ENCODE peak calls at places on chromosome 1, in eight cellular contexts. X, N, E, R, G, S, Q and K are unnamed samples.

GRCh38 chr1:112445591-112445990 is 49.6 kb downstream of the CTTNBP2NL start:
- DNase-seq in G (no peak), N (no peak), Q (no peak), S (no peak), X (peak), R (no peak), E (no peak), K (no peak)

GRCh38 chr1:119101563-119101962 is 38.9 kb downstream of the WARS2 start:
- DNase-seq in G (no peak), R (no peak), S (no peak), Q (no peak), N (no peak), X (peak), E (no peak), K (peak)

GRCh38 chr1:103112535-103112934 is 4.2 kb upstream of the COL11A1 start:
- DNase-seq in S (no peak), N (no peak), E (no peak), G (no peak), R (no peak), X (no peak), Q (no peak), K (no peak)

GRCh38 chr1:167499106-167499505 is 19.2 kb downstream of the CD247 start:
- DNase-seq in G (no peak), R (no peak), S (no peak), X (no peak), E (no peak), Q (no peak), N (no peak), K (no peak)

GRCh38 chr1:50829010-50829958 is 130.8 kb downstream of the FAF1 start:
- DNase-seq in R (no peak), Q (no peak), X (no peak), S (no peak), E (no peak), G (no peak), N (no peak), K (no peak)

GRCh38 chr1:19096990-19097389 is 113.1 kb downstream of the UBR4 start:
- DNase-seq in X (no peak), S (no peak), E (no peak), G (no peak), R (no peak), Q (no peak), N (no peak), K (no peak)

GRCh38 chr1:154599658-154600057 is 8.3 kb downstream of the ADAR start:
- DNase-seq in G (no peak), S (no peak), X (no peak), E (no peak), N (no peak), Q (no peak), R (no peak), K (no peak)

GRCh38 chr1:180614746-180615145 is 17.1 kb upstream of the XPR1 start:
- DNase-seq in Q (no peak), X (peak), G (no peak), N (no peak), S (no peak), E (no peak), R (no peak), K (no peak)

GRCh38 chr1:78432016-78432415 is 58.8 kb upstream of the PTGFR start:
- DNase-seq in E (no peak), N (no peak), R (no peak), S (no peak), X (no peak), Q (no peak), G (no peak), K (no peak)

GRCh38 chr1:68571499-68571898 is 74.6 kb upstream of the DEPDC1 start:
- DNase-seq in Q (no peak), G (no peak), S (no peak), E (no peak), R (no peak), X (peak), N (no peak), K (no peak)